ENCODE peak calls at places on chromosomes 6 and 20, in four cellular contexts. U, B, Q and R are unnamed samples.

GRCh38 chr20:36604952-36605308 is 649 bp upstream of the RAB5IF start:
- DNase-seq in U (peak; percentile 33), B (no peak), Q (peak; percentile 22), R (no peak)

GRCh38 chr6:157946865-157947532 is 34.7 kb upstream of the SYNJ2 start:
- DNase-seq in U (no peak), B (no peak), Q (no peak), R (no peak)

GRCh38 chr20:50919567-50919966 is 11.7 kb downstream of the ADNP start:
- DNase-seq in U (no peak), B (no peak), Q (no peak), R (peak; percentile 51)

GRCh38 chr20:45911486-45912343 is at the start of gene PLTP:
- DNase-seq in U (peak; percentile 79), B (no peak), Q (no peak), R (no peak)

GRCh38 chr20:23419995-23420901 is 1.0 kb downstream of the NAPB start:
- DNase-seq in U (peak; percentile 33), B (no peak), Q (no peak), R (no peak)

GRCh38 chr6:163529605-163530004 is 115.1 kb downstream of the QKI start:
- DNase-seq in U (no peak), B (no peak), Q (no peak), R (no peak)

GRCh38 chr20:25226433-25227316 is 21.2 kb upstream of the PYGB start:
- DNase-seq in U (peak; percentile 86), B (no peak), Q (no peak), R (no peak)

GRCh38 chr6:125906158-125906998 is 50.2 kb upstream of the HINT3 start:
- DNase-seq in U (peak; percentile 27), B (no peak), Q (no peak), R (no peak)

GRCh38 chr6:3484240-3484639 is 27.4 kb upstream of the SLC22A23 start:
- DNase-seq in U (no peak), B (no peak), Q (no peak), R (no peak)

GRCh38 chr6:81562169-81562568 is 190.3 kb downstream of the TENT5A start:
- DNase-seq in U (no peak), B (no peak), Q (no peak), R (no peak)

GRCh38 chr6:43891072-43891870 is 121.3 kb downstream of the VEGFA start:
- DNase-seq in U (no peak), B (no peak), Q (no peak), R (no peak)

GRCh38 chr6:110307368-110307767 is 50.8 kb downstream of the METTL24 start:
- DNase-seq in U (no peak), B (no peak), Q (no peak), R (no peak)

GRCh38 chr6:56347526-56347925 is 100.1 kb upstream of the COL21A1 start:
- DNase-seq in U (no peak), B (no peak), Q (no peak), R (no peak)

GRCh38 chr6:98724537-98724936 is 109.8 kb upstream of the POU3F2 start:
- DNase-seq in U (no peak), B (no peak), Q (no peak), R (no peak)

GRCh38 chr20:49594929-49595311 is 27.0 kb upstream of the PTGIS start:
- DNase-seq in U (no peak), B (no peak), Q (no peak), R (no peak)

GRCh38 chr6:41097467-41098090 is 24.8 kb downstream of the NFYA start:
- DNase-seq in U (no peak), B (no peak), Q (no peak), R (no peak)

GRCh38 chr20:4795394-4795793 is 73.7 kb downstream of the PRND start:
- DNase-seq in U (no peak), B (no peak), Q (no peak), R (no peak)

GRCh38 chr20:62003567-62004405 is 61.9 kb downstream of the TAF4 start:
- DNase-seq in U (no peak), B (no peak), Q (no peak), R (no peak)

GRCh38 chr6:34671801-34672656 is 24.5 kb downstream of the ILRUN start:
- DNase-seq in U (no peak), B (peak; percentile 57), Q (no peak), R (no peak)

GRCh38 chr6:168624948-168625347 is 184.0 kb downstream of the SMOC2 start:
- DNase-seq in U (no peak), B (no peak), Q (no peak), R (no peak)

GRCh38 chr6:28522594-28523557 is 2.8 kb upstream of the GPX5 start:
- DNase-seq in U (no peak), B (no peak), Q (no peak), R (no peak)

GRCh38 chr6:43774776-43775583 is 5.0 kb downstream of the VEGFA start:
- DNase-seq in U (peak; percentile 74), B (peak; percentile 14), Q (no peak), R (no peak)

GRCh38 chr6:91826128-91826527 is 1239.3 kb upstream of the MAP3K7 start:
- DNase-seq in U (no peak), B (no peak), Q (no peak), R (no peak)

GRCh38 chr6:67815623-67816022 is 819.5 kb upstream of the ADGRB3 start:
- DNase-seq in U (no peak), B (no peak), Q (no peak), R (no peak)

GRCh38 chr6:160238786-160239751 is 19.6 kb downstream of the SLC22A2 start:
- DNase-seq in U (no peak), B (no peak), Q (no peak), R (no peak)

GRCh38 chr20:709421-709820 is 33.8 kb upstream of the SCRT2 start:
- DNase-seq in U (no peak), B (no peak), Q (no peak), R (no peak)

GRCh38 chr20:37529214-37529967 is 1.7 kb upstream of the BLCAP start:
- DNase-seq in U (no peak), B (no peak), Q (no peak), R (no peak)

GRCh38 chr6:44826277-44826676 is 438.8 kb downstream of the CDC5L start:
- DNase-seq in U (no peak), B (no peak), Q (no peak), R (no peak)

GRCh38 chr6:105492706-105493673 is 90.1 kb upstream of the PREP start:
- DNase-seq in U (no peak), B (no peak), Q (no peak), R (no peak)